ENCODE peak calls at places on chromosomes 4 and X, in seven cellular contexts. E, Z, D, U, K, J and Y are unnamed samples.

GRCh38 chrX:69024287-69024686 is 141.0 kb downstream of the PJA1 start:
- DNase-seq in K (no peak), Z (no peak), E (no peak), U (no peak), J (no peak), D (no peak), Y (no peak)

GRCh38 chr4:185213829-185214228 is 4.4 kb downstream of the SNX25 start:
- DNase-seq in E (no peak), D (no peak), U (no peak), K (no peak), J (no peak), Z (no peak), Y (peak)

GRCh38 chr4:167232805-167233522 is 1.3 kb downstream of the SPOCK3 start:
- DNase-seq in K (no peak), U (no peak), J (peak), D (no peak), E (peak), Z (peak), Y (no peak)

GRCh38 chrX:71626576-71626975 is 8.3 kb upstream of the CXCR3 start:
- DNase-seq in K (no peak), J (no peak), U (no peak), D (no peak), Z (no peak), E (no peak), Y (no peak)

GRCh38 chr4:76963136-76963477 is 13.6 kb downstream of the SEPTIN11 start:
- DNase-seq in K (no peak), J (no peak), D (no peak), E (no peak), Z (no peak), U (no peak), Y (no peak)

GRCh38 chr4:99998062-99998880 is 48.2 kb upstream of the H2AZ1 start:
- DNase-seq in D (peak), Z (no peak), U (peak), K (no peak), E (no peak), J (peak), Y (peak)

GRCh38 chrX:13369541-13370140 is 49.8 kb upstream of the ATXN3L start:
- DNase-seq in Z (no peak), U (no peak), E (no peak), D (no peak), K (no peak), J (peak), Y (no peak)

GRCh38 chrX:65241059-65241721 is 264.9 kb upstream of the ZC4H2 start:
- DNase-seq in K (no peak), Z (no peak), U (no peak), J (no peak), D (no peak), E (no peak), Y (no peak)

GRCh38 chrX:102833136-102833535 is 103.9 kb upstream of the RAB40AL start:
- DNase-seq in K (no peak), U (no peak), D (peak), E (no peak), J (no peak), Z (no peak), Y (no peak)

GRCh38 chrX:73827406-73827805 is 264.4 kb downstream of the CHIC1 start:
- DNase-seq in D (no peak), J (no peak), K (no peak), E (no peak), Z (no peak), U (no peak), Y (no peak)

GRCh38 chrX:14529288-14529989 is at the start of gene GLRA2:
- DNase-seq in K (no peak), E (no peak), Z (peak), D (peak), U (peak), J (no peak), Y (no peak)

GRCh38 chr4:113878718-113879117 is 100.7 kb downstream of the ARSJ start:
- DNase-seq in E (no peak), K (no peak), U (no peak), D (peak), J (no peak), Z (peak), Y (no peak)

GRCh38 chr4:39410415-39410814 is 3.7 kb downstream of the KLB start:
- DNase-seq in Z (no peak), E (no peak), U (peak), D (peak), J (no peak), K (no peak), Y (no peak)

GRCh38 chr4:168812806-168813205 is 197.2 kb downstream of the CBR4 start:
- DNase-seq in Z (no peak), E (no peak), J (no peak), U (no peak), K (no peak), D (no peak), Y (no peak)

GRCh38 chr4:127383666-127384065 is 249.1 kb upstream of the INTU start:
- DNase-seq in E (no peak), K (no peak), D (no peak), U (no peak), Z (no peak), J (no peak), Y (no peak)

GRCh38 chrX:150777328-150777992 is 84.3 kb downstream of the MTMR1 start:
- DNase-seq in Z (no peak), E (no peak), J (no peak), D (no peak), U (no peak), K (no peak), Y (no peak)

GRCh38 chrX:132488092-132488749 is 617 bp downstream of the MBNL3 start:
- DNase-seq in Z (no peak), J (peak), D (peak), K (peak), U (peak), E (no peak), Y (peak)